ENCODE peak calls at places on chromosomes 12 and 14, in nine cellular contexts. A, D, V, U, I, X, F, J and G are unnamed samples.

GRCh38 chr14:41549821-41550597 is 56.7 kb upstream of the LRFN5 start:
- DNase-seq in A (no peak), D (no peak), V (peak), U (no peak), I (no peak), X (peak), F (no peak), J (no peak), G (no peak)

GRCh38 chr12:107645630-107646333 is 39.8 kb upstream of the PWP1 start:
- DNase-seq in A (peak), D (peak), V (no peak), U (no peak), I (no peak), X (peak), F (peak), J (no peak), G (no peak)

GRCh38 chr12:92621833-92622232 is 81.0 kb upstream of the PLEKHG7 start:
- DNase-seq in A (no peak), D (no peak), V (no peak), U (no peak), I (no peak), X (no peak), F (no peak), J (no peak), G (no peak)

GRCh38 chr12:127809236-127809635 is 457.7 kb upstream of the TMEM132C start:
- DNase-seq in A (no peak), D (no peak), V (no peak), U (no peak), I (no peak), X (peak), F (no peak), J (no peak), G (no peak)

GRCh38 chr12:50190859-50191258 is 23.7 kb upstream of the CERS5 start:
- DNase-seq in A (no peak), D (no peak), V (no peak), U (no peak), I (no peak), X (no peak), F (no peak), J (no peak), G (no peak)

GRCh38 chr12:109627633-109628032 is 54.0 kb downstream of the MVK start:
- DNase-seq in A (no peak), D (no peak), V (no peak), U (no peak), I (no peak), X (no peak), F (no peak), J (no peak), G (no peak)

GRCh38 chr12:51905507-51906438 is 1.5 kb upstream of the ACVRL1 start:
- DNase-seq in A (peak), D (peak), V (peak), U (no peak), I (no peak), X (peak), F (no peak), J (no peak), G (no peak)

GRCh38 chr12:95646781-95647184 is 95.5 kb upstream of the USP44 start:
- DNase-seq in A (no peak), D (no peak), V (peak), U (peak), I (no peak), X (peak), F (no peak), J (no peak), G (no peak)

GRCh38 chr12:117377758-117378157 is 16.3 kb upstream of the NOS1 start:
- DNase-seq in A (no peak), D (no peak), V (no peak), U (no peak), I (no peak), X (no peak), F (no peak), J (no peak), G (no peak)

GRCh38 chr14:100144645-100144995 is 14.8 kb downstream of the DEGS2 start:
- DNase-seq in A (no peak), D (no peak), V (no peak), U (no peak), I (no peak), X (no peak), F (no peak), J (no peak), G (no peak)

GRCh38 chr14:68182492-68182891 is 362.9 kb downstream of the RAD51B start:
- DNase-seq in A (no peak), D (no peak), V (no peak), U (no peak), I (no peak), X (no peak), F (no peak), J (no peak), G (peak)

GRCh38 chr14:68794130-68794855 is 1.4 kb upstream of the ZFP36L1 start:
- DNase-seq in A (peak), D (peak), V (peak), U (peak), I (peak), X (peak), F (no peak), J (no peak), G (peak)

GRCh38 chr12:24797901-24798300 is 151.0 kb downstream of the BCAT1 start:
- DNase-seq in A (no peak), D (no peak), V (no peak), U (no peak), I (no peak), X (no peak), F (no peak), J (no peak), G (no peak)

GRCh38 chr14:104461676-104462443 is 117.7 kb upstream of the C14orf180 start:
- DNase-seq in A (peak), D (no peak), V (no peak), U (no peak), I (no peak), X (no peak), F (peak), J (no peak), G (no peak)

GRCh38 chr14:98244162-98244948 is 1027.6 kb downstream of the BCL11B start:
- DNase-seq in A (no peak), D (no peak), V (no peak), U (no peak), I (no peak), X (no peak), F (no peak), J (no peak), G (no peak)

GRCh38 chr12:85835810-85836715 is at the start of gene RASSF9:
- DNase-seq in A (no peak), D (peak), V (peak), U (peak), I (no peak), X (peak), F (no peak), J (no peak), G (no peak)

GRCh38 chr12:7934560-7935463 is 1.2 kb downstream of the SLC2A3 start:
- DNase-seq in A (peak), D (no peak), V (no peak), U (no peak), I (no peak), X (peak), F (no peak), J (no peak), G (peak)

GRCh38 chr12:85092814-85093370 is 56.7 kb downstream of the LRRIQ1 start:
- DNase-seq in A (no peak), D (no peak), V (no peak), U (no peak), I (no peak), X (no peak), F (no peak), J (no peak), G (no peak)

GRCh38 chr14:72420749-72421452 is 473.0 kb downstream of the DPF3 start:
- DNase-seq in A (peak), D (peak), V (peak), U (peak), I (no peak), X (peak), F (peak), J (peak), G (peak)

GRCh38 chr12:131808744-131809371 is 19.3 kb upstream of the MMP17 start:
- DNase-seq in A (no peak), D (peak), V (no peak), U (no peak), I (peak), X (peak), F (no peak), J (no peak), G (peak)

GRCh38 chr12:54175130-54175963 is 13.4 kb downstream of the SMUG1 start:
- DNase-seq in A (no peak), D (no peak), V (no peak), U (no peak), I (no peak), X (no peak), F (no peak), J (no peak), G (no peak)

GRCh38 chr12:86663173-86663572 is 407.0 kb upstream of the MGAT4C start:
- DNase-seq in A (no peak), D (no peak), V (no peak), U (no peak), I (peak), X (no peak), F (no peak), J (no peak), G (no peak)

GRCh38 chr12:99282086-99282485 is 365.5 kb upstream of the GARIN6 start:
- DNase-seq in A (no peak), D (no peak), V (no peak), U (no peak), I (no peak), X (no peak), F (no peak), J (no peak), G (no peak)

GRCh38 chr12:67677166-67677565 is 28.6 kb downstream of the DYRK2 start:
- DNase-seq in A (no peak), D (no peak), V (peak), U (no peak), I (no peak), X (no peak), F (no peak), J (no peak), G (no peak)

GRCh38 chr14:35326364-35326763 is 34.2 kb downstream of the PSMA6 start:
- DNase-seq in A (no peak), D (no peak), V (no peak), U (no peak), I (no peak), X (no peak), F (no peak), J (no peak), G (no peak)

GRCh38 chr14:92964124-92965109 is 41.5 kb downstream of the CHGA start:
- DNase-seq in A (no peak), D (peak), V (no peak), U (no peak), I (peak), X (no peak), F (no peak), J (no peak), G (no peak)

GRCh38 chr14:88533203-88533602 is 21.6 kb downstream of the PTPN21 start:
- DNase-seq in A (no peak), D (no peak), V (peak), U (no peak), I (no peak), X (no peak), F (no peak), J (no peak), G (no peak)

GRCh38 chr14:64654072-64654899 is 49.9 kb upstream of the PLEKHG3 start:
- DNase-seq in A (no peak), D (no peak), V (peak), U (peak), I (no peak), X (peak), F (no peak), J (no peak), G (peak)

GRCh38 chr12:116002890-116003536 is 274.5 kb downstream of the MED13L start:
- DNase-seq in A (no peak), D (no peak), V (peak), U (no peak), I (no peak), X (peak), F (no peak), J (no peak), G (no peak)

GRCh38 chr14:102020058-102020971 is 55.9 kb downstream of the DYNC1H1 start:
- DNase-seq in A (no peak), D (no peak), V (peak), U (peak), I (no peak), X (peak), F (no peak), J (no peak), G (peak)

GRCh38 chr12:109723311-109723791 is 9.7 kb downstream of the FAM222A start:
- DNase-seq in A (no peak), D (peak), V (no peak), U (no peak), I (no peak), X (no peak), F (no peak), J (no peak), G (no peak)

GRCh38 chr14:51846631-51847488 is 13.6 kb upstream of the GNG2 start:
- DNase-seq in A (peak), D (peak), V (peak), U (no peak), I (peak), X (peak), F (peak), J (peak), G (peak)

GRCh38 chr12:4874671-4875070 is 35.0 kb upstream of the KCNA1 start:
- DNase-seq in A (no peak), D (no peak), V (no peak), U (no peak), I (no peak), X (no peak), F (no peak), J (no peak), G (no peak)

GRCh38 chr14:70856851-70857498 is 47.7 kb upstream of the MAP3K9 start:
- DNase-seq in A (no peak), D (no peak), V (peak), U (peak), I (no peak), X (peak), F (no peak), J (no peak), G (peak)

GRCh38 chr12:130087222-130087621 is 75.0 kb upstream of the FZD10 start:
- DNase-seq in A (no peak), D (no peak), V (no peak), U (no peak), I (no peak), X (no peak), F (no peak), J (no peak), G (peak)

GRCh38 chr12:63865448-63865847 is 20.9 kb downstream of the SRGAP1 start:
- DNase-seq in A (no peak), D (no peak), V (no peak), U (no peak), I (no peak), X (no peak), F (no peak), J (no peak), G (no peak)

DNA sequence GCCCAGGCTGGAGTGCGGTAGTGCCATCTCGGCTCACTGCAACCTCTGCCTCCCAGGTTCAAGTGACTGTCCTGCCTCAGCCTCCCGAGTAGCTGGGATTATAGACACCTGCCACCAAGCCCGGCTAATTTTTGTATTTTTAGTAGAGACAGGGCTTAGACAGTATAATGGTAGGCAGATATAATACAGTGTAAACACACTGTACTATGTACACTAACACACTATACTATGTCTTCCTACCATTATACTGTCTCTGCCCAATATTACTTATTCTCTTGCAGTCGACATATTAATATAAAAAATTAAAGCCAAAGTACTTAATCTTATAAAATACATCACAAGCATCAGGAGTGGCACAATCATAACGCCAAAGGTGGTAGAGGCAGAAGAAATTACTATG is 15.0 kb downstream of the DTD2 start:
- DNase-seq in A (no peak), D (no peak), V (no peak), U (no peak), I (no peak), X (no peak), F (no peak), J (no peak), G (no peak)
- TF ChIP-seq CTCF in A (no peak), D (no peak), V (no peak), U (no peak), I (no peak), X (no peak), F (no peak), J (no peak), G (no peak)

DNA sequence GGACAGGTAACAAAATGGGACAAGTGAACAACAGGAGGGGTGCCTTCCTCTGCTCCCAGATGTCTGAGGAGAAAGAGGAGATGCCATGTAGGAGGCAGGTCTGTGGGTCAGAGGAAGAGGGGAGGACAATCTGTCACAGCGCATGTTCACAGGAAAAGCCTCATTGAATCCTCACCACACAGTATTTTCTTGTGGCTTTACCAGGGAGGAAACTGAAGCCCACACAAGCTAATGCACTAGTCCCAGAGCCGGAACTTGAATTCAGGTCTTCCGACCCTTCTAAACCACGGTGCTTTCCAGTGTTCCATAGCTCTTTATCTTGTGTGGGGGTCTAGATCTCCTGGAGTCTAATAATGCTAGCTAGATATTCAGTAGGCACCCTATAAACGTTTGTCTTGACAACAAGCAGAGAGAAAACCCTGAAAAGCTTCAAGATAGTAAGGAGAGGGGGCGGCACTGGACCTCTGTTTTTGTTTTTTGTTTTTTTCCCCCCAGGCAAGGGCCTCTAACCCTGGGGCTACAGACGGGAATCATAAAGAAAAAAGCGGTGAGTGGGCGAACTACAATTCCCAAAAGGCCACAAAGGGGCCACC is 374 bp upstream of the SHMT2 start:
- DNase-seq in A (no peak), D (no peak), V (no peak), U (no peak), I (no peak), X (no peak), F (no peak), J (no peak), G (no peak)
- TF ChIP-seq CTCF in A (no peak), D (peak), V (no peak), U (peak), I (no peak), X (peak), F (no peak), J (peak), G (no peak)

GRCh38 chr12:46403732-46404097 is 31.1 kb upstream of the SLC38A2 start:
- DNase-seq in A (no peak), D (no peak), V (no peak), U (no peak), I (no peak), X (no peak), F (no peak), J (no peak), G (no peak)

GRCh38 chr12:46400406-46400805 is 27.8 kb upstream of the SLC38A2 start:
- DNase-seq in A (no peak), D (no peak), V (peak), U (no peak), I (no peak), X (peak), F (no peak), J (no peak), G (no peak)

GRCh38 chr12:46402861-46403731 is 30.5 kb upstream of the SLC38A2 start:
- DNase-seq in A (no peak), D (no peak), V (peak), U (no peak), I (no peak), X (peak), F (no peak), J (no peak), G (no peak)

GRCh38 chr12:46402451-46402850 is 29.9 kb upstream of the SLC38A2 start:
- DNase-seq in A (no peak), D (no peak), V (peak), U (no peak), I (no peak), X (peak), F (no peak), J (no peak), G (no peak)

DNA sequence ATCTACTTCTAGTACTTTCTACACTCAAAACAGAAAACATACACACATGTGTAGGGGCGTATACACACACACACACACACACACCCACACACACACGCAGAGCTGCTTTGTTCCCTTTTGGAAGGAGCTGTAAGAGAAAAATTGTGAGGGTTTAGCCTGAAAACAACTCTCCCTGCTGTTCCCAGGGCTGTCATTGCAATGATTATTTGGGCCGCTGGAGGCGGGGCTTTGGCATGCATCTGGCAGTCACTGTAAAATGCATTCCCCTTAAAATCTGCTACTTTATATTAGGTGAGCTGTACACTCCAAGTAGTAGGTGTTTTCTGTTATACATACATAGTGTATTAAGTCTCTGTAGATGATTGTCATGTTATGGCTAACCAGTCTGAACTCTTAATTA is 29.1 kb upstream of the SLC38A2 start:
- DNase-seq in A (no peak), D (no peak), V (peak), U (no peak), I (no peak), X (peak), F (no peak), J (no peak), G (no peak)
- TF ChIP-seq CTCF in A (no peak), D (no peak), V (peak), U (peak), I (no peak), X (peak), F (no peak), J (no peak), G (no peak)

GRCh38 chr12:101777978-101778377 is 38.7 kb upstream of the SYCP3 start:
- DNase-seq in A (no peak), D (peak), V (no peak), U (no peak), I (no peak), X (no peak), F (no peak), J (no peak), G (no peak)
- TF ChIP-seq CTCF in A (no peak), D (no peak), V (no peak), U (no peak), I (no peak), X (no peak), F (no peak), J (no peak), G (no peak)

GRCh38 chr12:122500685-122501488 is at the start of gene ZCCHC8:
- DNase-seq in A (peak), D (peak), V (peak), U (peak), I (peak), X (peak), F (peak), J (peak), G (peak)
- TF ChIP-seq CTCF in A (no peak), D (no peak), V (no peak), U (peak), I (peak), X (peak), F (peak), J (peak), G (no peak)